ENCODE peak calls at places on chromosomes 1 and 21, in four cellular contexts. V is esophagus squamous epithelium, B is body of pancreas, L is colonic mucosa. A is an unnamed sample.

GRCh38 chr1:242081446-242081845 is 82.5 kb upstream of the MAP1LC3C start:
- DNase-seq in L (no peak), V (no peak), B (no peak), A (no peak)

GRCh38 chr1:182784556-182785171 is 4.9 kb upstream of the NPL start:
- DNase-seq in B (peak; percentile 42), V (no peak), L (peak; percentile 24), A (peak; percentile 40)

GRCh38 chr1:101299166-101299565 is 62.3 kb downstream of the S1PR1 start:
- DNase-seq in V (no peak), B (no peak), L (no peak), A (no peak)

GRCh38 chr1:22104865-22105437 is 37.9 kb downstream of the WNT4 start:
- DNase-seq in V (no peak), L (no peak), B (no peak), A (no peak)

GRCh38 chr1:119662034-119662437 is 14.0 kb upstream of the ZNF697 start:
- DNase-seq in L (peak; percentile 43), B (no peak), V (no peak), A (no peak)

GRCh38 chr21:26067836-26068401 is 102.7 kb downstream of the APP start:
- DNase-seq in L (no peak), B (no peak), V (no peak), A (no peak)

GRCh38 chr1:199172286-199173124 is 533.7 kb downstream of the PTPRC start:
- DNase-seq in V (no peak), B (no peak), L (no peak), A (no peak)

GRCh38 chr1:154911691-154912550 is 24.6 kb downstream of the PMVK start:
- DNase-seq in V (no peak), L (no peak), B (no peak), A (peak; percentile 66)

GRCh38 chr21:16742116-16742515 is 770.7 kb upstream of the CXADR start:
- DNase-seq in B (peak; percentile 36), V (no peak), L (peak; percentile 23), A (peak; percentile 18)

GRCh38 chr1:3219005-3219724 is 150.2 kb downstream of the PRDM16 start:
- DNase-seq in V (no peak), B (peak; percentile 94), L (peak; percentile 50), A (peak; percentile 65)

GRCh38 chr1:89633745-89634625 is 1.1 kb downstream of the LRRC8C start:
- DNase-seq in B (no peak), V (no peak), L (peak; percentile 26), A (no peak)

GRCh38 chr1:208207388-208208131 is 36.6 kb downstream of the PLXNA2 start:
- DNase-seq in V (no peak), L (no peak), B (peak; percentile 84), A (peak; percentile 77)

GRCh38 chr1:186442651-186443114 is 18.2 kb downstream of the PDC start:
- DNase-seq in V (no peak), B (no peak), L (no peak), A (no peak)

GRCh38 chr21:21238882-21239400 is 240.7 kb downstream of the NCAM2 start:
- DNase-seq in V (no peak), L (no peak), B (no peak), A (no peak)

GRCh38 chr1:6417961-6418667 is 1.6 kb downstream of the HES2 start:
- DNase-seq in L (peak; percentile 72), V (no peak), B (no peak), A (no peak)

GRCh38 chr1:211920141-211920572 is 89.6 kb upstream of the LPGAT1 start:
- DNase-seq in V (no peak), B (peak; percentile 45), L (peak; percentile 60), A (peak; percentile 62)

GRCh38 chr1:224989615-224990014 is 60.1 kb downstream of the DNAH14 start:
- DNase-seq in B (no peak), L (no peak), V (no peak), A (no peak)

GRCh38 chr1:212678456-212679410 is 20.9 kb downstream of the BATF3 start:
- DNase-seq in L (no peak), V (no peak), B (no peak), A (no peak)

GRCh38 chr1:22238356-22239224 is 95.7 kb upstream of the WNT4 start:
- DNase-seq in V (no peak), B (no peak), L (peak; percentile 63), A (no peak)

GRCh38 chr1:206518206-206518605 is 10.9 kb downstream of the RASSF5 start:
- DNase-seq in B (no peak), L (no peak), V (no peak), A (no peak)

GRCh38 chr1:109883248-109883955 is 27.2 kb upstream of the CSF1 start:
- DNase-seq in V (no peak), B (peak; percentile 22), L (no peak), A (no peak)

GRCh38 chr1:86396503-86396900 is 379 bp upstream of the ODF2L start:
- DNase-seq in V (no peak), L (no peak), B (no peak), A (no peak)

GRCh38 chr1:110464340-110464739 is 13.4 kb downstream of the PROK1 start:
- DNase-seq in V (no peak), L (no peak), B (no peak), A (no peak)

GRCh38 chr1:43796111-43796581 is 88.8 kb downstream of the ST3GAL3 start:
- DNase-seq in V (no peak), L (no peak), B (no peak), A (no peak)

GRCh38 chr1:117146570-117147340 is 25.2 kb upstream of the TRIM45 start:
- DNase-seq in L (no peak), V (no peak), B (peak; percentile 43), A (no peak)

GRCh38 chr1:46301406-46302090 is 1.9 kb downstream of the LRRC41 start:
- DNase-seq in B (peak; percentile 36), L (peak; percentile 51), V (no peak), A (peak; percentile 32)

GRCh38 chr1:185158806-185159205 is 1.8 kb downstream of the SWT1 start:
- DNase-seq in V (no peak), L (no peak), B (peak; percentile 3), A (no peak)

GRCh38 chr1:109137959-109138757 is 24.2 kb downstream of the ELAPOR1 start:
- DNase-seq in L (peak; percentile 79), V (no peak), B (peak; percentile 69), A (peak; percentile 42)

GRCh38 chr1:234768569-234769283 is 158.7 kb upstream of the IRF2BP2 start:
- DNase-seq in L (peak; percentile 63), B (no peak), V (no peak), A (no peak)

GRCh38 chr1:180728472-180729106 is 96.8 kb downstream of the XPR1 start:
- DNase-seq in L (no peak), V (no peak), B (no peak), A (no peak)

GRCh38 chr1:58717979-58718378 is 18.1 kb upstream of the MYSM1 start:
- DNase-seq in V (no peak), B (no peak), L (peak; percentile 22), A (no peak)

GRCh38 chr1:48917901-48918603 is 141.4 kb upstream of the BEND5 start:
- DNase-seq in L (no peak), V (no peak), B (peak; percentile 13), A (no peak)

GRCh38 chr1:196029410-196029809 is 578.8 kb downstream of the KCNT2 start:
- DNase-seq in L (no peak), B (no peak), V (no peak), A (no peak)

GRCh38 chr1:204463125-204464060 is 31.2 kb downstream of the PIK3C2B start:
- DNase-seq in L (no peak), B (no peak), V (no peak), A (no peak)

GRCh38 chr1:55213029-55213884 is 1.9 kb downstream of the USP24 start:
- DNase-seq in B (no peak), V (no peak), L (no peak), A (no peak)

GRCh38 chr1:55211909-55212308 is 3.3 kb downstream of the USP24 start:
- DNase-seq in B (no peak), L (no peak), V (no peak), A (no peak)

GRCh38 chr1:55211456-55211855 is 3.7 kb downstream of the USP24 start:
- DNase-seq in V (no peak), B (no peak), L (no peak), A (no peak)

GRCh38 chr1:55213885-55214213 is 1.3 kb downstream of the USP24 start:
- DNase-seq in L (peak; percentile 45), B (no peak), V (no peak), A (no peak)

GRCh38 chr1:55212349-55213028 is 2.7 kb downstream of the USP24 start:
- DNase-seq in V (no peak), B (no peak), L (peak; percentile 23), A (no peak)
- H3K4me3 ChIP-seq in V (peak overlapping the region; percentile 96), B (no peak overlapping the region), L (peak overlapping the region; percentile 74), A (no peak overlapping the region)

GRCh38 chr1:203306970-203307541 is 1.7 kb downstream of the BTG2 start:
- DNase-seq in V (no peak), L (peak; percentile 56), B (peak; percentile 51), A (no peak)
- H3K4me1 ChIP-seq in V (peaks cover 35% of the 10 kb centered on the region), L (peaks cover 10% of the 10 kb centered on the region), B (peaks cover 61% of the 10 kb centered on the region), A (peaks cover 7% of the 10 kb centered on the region)

GRCh38 chr1:200365897-200366426 is 43.9 kb downstream of the ZNF281 start:
- DNase-seq in L (no peak), V (no peak), B (no peak), A (no peak)
- H3K4me3 ChIP-seq in L (no peak overlapping the region), V (no peak overlapping the region), B (no peak overlapping the region), A (no peak overlapping the region)

GRCh38 chr1:64948216-64948615 is 18.1 kb downstream of the JAK1 start:
- DNase-seq in L (no peak), B (no peak), V (no peak), A (no peak)
- H3K4me1 ChIP-seq in L (peaks cover 16% of the 10 kb centered on the region), B (peaks cover 62% of the 10 kb centered on the region), V (no peaks in the 10 kb centered on the region), A (no peaks in the 10 kb centered on the region)

DNA sequence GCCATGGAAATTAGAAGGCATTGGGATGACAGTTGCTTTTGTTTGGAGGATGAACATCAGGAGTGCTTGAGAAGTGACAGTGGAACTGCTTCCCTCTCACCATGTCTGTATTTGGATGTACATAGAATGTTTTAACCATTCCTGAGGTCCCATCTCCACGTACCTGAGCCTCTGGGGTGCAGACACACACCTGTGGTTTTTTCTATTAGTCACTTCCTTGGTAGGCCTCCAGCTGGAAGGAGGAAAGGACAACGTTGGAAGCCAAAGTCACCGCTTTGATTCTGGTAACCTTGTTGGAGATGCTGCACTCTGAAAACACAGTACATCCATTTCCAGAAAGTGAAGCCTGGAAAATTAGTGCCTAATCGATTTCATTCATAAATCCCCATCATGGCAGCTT is 62.4 kb upstream of the RUNX1 start:
- DNase-seq in B (no peak), V (no peak), L (no peak), A (peak; percentile 12)
- H3K4me3 ChIP-seq in B (no peak overlapping the region), V (no peak overlapping the region), L (no peak overlapping the region), A (no peak overlapping the region)

A was measured in prostate gland.